ENCODE peak calls at places on chromosomes 6 and 20, in nine cellular contexts. H, C, S, J, U, O, D, T and V are unnamed samples.
A peak's percentile ranks its signal among the peaks of the same experiment; 100 is the strongest.

GRCh38 chr6:40936810-40937209 is 102.2 kb downstream of the UNC5CL start:
- DNase-seq in H (no peak), O (no peak), U (no peak), T (no peak), J (no peak), S (no peak), C (no peak), D (peak; percentile 94), V (no peak)

GRCh38 chr6:88013554-88013953 is 34.1 kb upstream of the SPACA1 start:
- DNase-seq in U (no peak), T (no peak), D (no peak), J (no peak), H (no peak), C (no peak), S (no peak), O (no peak), V (no peak)

GRCh38 chr6:145707397-145707796 is 27.9 kb downstream of the EPM2A start:
- DNase-seq in U (no peak), H (no peak), S (no peak), O (no peak), J (no peak), T (no peak), D (no peak), C (no peak), V (no peak)

GRCh38 chr6:170250451-170250850 is 40.4 kb downstream of the DLL1 start:
- DNase-seq in C (no peak), S (no peak), H (no peak), T (no peak), D (no peak), U (no peak), J (no peak), O (no peak), V (no peak)

GRCh38 chr20:59382326-59382725 is 81.9 kb downstream of the EDN3 start:
- DNase-seq in H (no peak), U (no peak), O (no peak), S (no peak), D (no peak), C (no peak), J (no peak), T (no peak), V (no peak)

GRCh38 chr20:17939622-17940446 is 28.8 kb downstream of the SNX5 start:
- DNase-seq in T (no peak), J (no peak), H (no peak), S (no peak), D (no peak), C (no peak), U (no peak), O (no peak), V (peak; percentile 54)

GRCh38 chr6:27312146-27312949 is at the start of gene POM121L2:
- DNase-seq in O (peak; percentile 60), C (no peak), J (peak; percentile 20), T (no peak), H (peak; percentile 73), S (peak; percentile 84), U (peak; percentile 50), D (peak; percentile 54), V (peak; percentile 70)

GRCh38 chr6:41197234-41197633 is 3.7 kb downstream of the TREML2 start:
- DNase-seq in O (no peak), U (no peak), S (no peak), T (no peak), D (no peak), H (no peak), J (no peak), C (peak; percentile 36), V (no peak)

GRCh38 chr20:62054451-62054953 is 11.2 kb downstream of the TAF4 start:
- DNase-seq in H (no peak), U (no peak), D (no peak), C (no peak), T (no peak), O (no peak), S (no peak), J (no peak), V (no peak)

GRCh38 chr20:8860011-8860495 is 208.8 kb upstream of the PLCB4 start:
- DNase-seq in D (peak; percentile 91), J (no peak), T (no peak), U (no peak), O (no peak), H (no peak), S (no peak), C (no peak), V (peak; percentile 21)

GRCh38 chr20:11395581-11395980 is 522.1 kb upstream of the BTBD3 start:
- DNase-seq in T (no peak), D (no peak), O (no peak), H (no peak), U (no peak), J (no peak), C (no peak), S (no peak), V (no peak)

GRCh38 chr6:168713839-168714238 is 272.9 kb downstream of the SMOC2 start:
- DNase-seq in O (no peak), D (peak; percentile 20), J (no peak), U (no peak), C (peak; percentile 75), S (peak; percentile 63), T (no peak), H (no peak), V (no peak)

GRCh38 chr6:169165031-169165430 is 88.6 kb downstream of the THBS2 start:
- DNase-seq in T (no peak), J (no peak), S (no peak), H (no peak), D (no peak), O (no peak), C (peak; percentile 49), U (no peak), V (no peak)

GRCh38 chr6:81694855-81695254 is 57.6 kb downstream of the TENT5A start:
- DNase-seq in T (no peak), D (no peak), H (no peak), J (no peak), C (no peak), O (no peak), U (no peak), S (no peak), V (no peak)

GRCh38 chr6:139544699-139545052 is 170.2 kb upstream of the CITED2 start:
- DNase-seq in J (no peak), S (no peak), U (no peak), H (no peak), C (no peak), T (no peak), D (no peak), O (no peak), V (no peak)

GRCh38 chr20:46713957-46714834 is 4.7 kb downstream of the SLC2A10 start:
- DNase-seq in T (no peak), D (no peak), O (no peak), C (no peak), U (no peak), J (no peak), S (no peak), H (no peak), V (no peak)

GRCh38 chr20:38473353-38473795 is 731 bp downstream of the RALGAPB start:
- DNase-seq in J (no peak), D (peak; percentile 21), U (no peak), O (no peak), T (peak; percentile 35), C (no peak), H (no peak), S (no peak), V (peak; percentile 14)

GRCh38 chr6:148972481-148972880 is 225.7 kb downstream of the UST start:
- DNase-seq in H (peak; percentile 62), S (peak; percentile 21), O (peak; percentile 20), T (no peak), J (peak; percentile 55), C (no peak), D (no peak), U (peak; percentile 34), V (peak; percentile 94)

GRCh38 chr20:2691663-2692035 is 931 bp upstream of the EBF4 start:
- DNase-seq in O (no peak), U (no peak), T (no peak), D (no peak), S (no peak), J (no peak), H (no peak), C (no peak), V (no peak)

GRCh38 chr20:16729565-16730460 is at the start of gene SNRPB2:
- DNase-seq in D (peak; percentile 91), H (peak; percentile 97), J (peak; percentile 94), S (peak; percentile 92), U (peak; percentile 84), C (peak; percentile 96), T (peak; percentile 93), O (peak; percentile 89), V (peak; percentile 99)

GRCh38 chr6:54204921-54205511 is 93.8 kb downstream of the MLIP start:
- DNase-seq in S (no peak), J (no peak), H (no peak), O (no peak), U (no peak), D (no peak), C (no peak), T (no peak), V (no peak)

GRCh38 chr20:17688965-17689364 is 6.9 kb upstream of the RRBP1 start:
- DNase-seq in C (no peak), J (no peak), U (no peak), H (no peak), T (no peak), D (no peak), S (no peak), O (no peak), V (no peak)

GRCh38 chr6:32152414-32153251 is 894 bp upstream of the PRRT1 start:
- DNase-seq in T (peak; percentile 50), S (no peak), O (no peak), D (no peak), U (no peak), C (no peak), H (no peak), J (no peak), V (no peak)

GRCh38 chr6:51029576-51029975 is 210.9 kb downstream of the TFAP2B start:
- DNase-seq in D (no peak), T (no peak), U (no peak), J (no peak), C (no peak), S (no peak), O (no peak), H (no peak), V (no peak)

GRCh38 chr20:48776306-48776705 is 51.5 kb downstream of the PREX1 start:
- DNase-seq in T (no peak), C (no peak), U (no peak), D (peak; percentile 28), S (no peak), J (no peak), H (no peak), O (no peak), V (peak; percentile 53)

GRCh38 chr6:138115877-138116660 is 8.8 kb upstream of the PERP start:
- DNase-seq in H (peak; percentile 79), D (peak; percentile 53), O (peak; percentile 24), C (no peak), T (peak; percentile 78), S (peak; percentile 38), J (peak; percentile 26), U (no peak), V (peak; percentile 85)

GRCh38 chr6:43974643-43975235 is 152.5 kb downstream of the MRPL14 start:
- DNase-seq in J (no peak), D (no peak), U (no peak), C (no peak), T (no peak), S (no peak), O (no peak), H (no peak), V (no peak)

GRCh38 chr20:45909817-45910669 is 1.9 kb downstream of the PLTP start:
- DNase-seq in C (no peak), H (no peak), D (no peak), U (no peak), S (no peak), O (no peak), T (no peak), J (no peak), V (no peak)

GRCh38 chr6:107603029-107603428 is 113.1 kb downstream of the SOBP start:
- DNase-seq in J (no peak), U (no peak), C (no peak), S (peak; percentile 15), T (peak; percentile 62), H (no peak), O (no peak), D (no peak), V (no peak)

GRCh38 chr6:13142611-13143010 is 185.7 kb downstream of the TBC1D7 start:
- DNase-seq in U (no peak), J (no peak), D (no peak), T (no peak), H (no peak), C (no peak), S (no peak), O (no peak), V (no peak)

GRCh38 chr6:149488815-149489214 is 4.0 kb upstream of the ZC3H12D start:
- DNase-seq in S (no peak), D (no peak), O (no peak), H (peak; percentile 55), U (no peak), C (no peak), T (no peak), J (no peak), V (no peak)